ENCODE peak calls at places on chromosomes 4 and X, in four cellular contexts. One of them, this sample, is unnamed.

GRCh38 chr4:153211986-153212720 is 7.9 kb downstream of the TRIM2 start:
- DNase-seq in NCI-H1436: no peak
- DNase-seq in AG20443: no peak
- DNase-seq in iris pigment epithelial cell: peak
- DNase-seq in this sample: no peak

GRCh38 chrX:115065304-115065703 is 47.9 kb upstream of the IL13RA2 start:
- DNase-seq in NCI-H1436: no peak
- DNase-seq in AG20443: no peak
- DNase-seq in iris pigment epithelial cell: no peak
- DNase-seq in this sample: no peak

GRCh38 chr4:187795737-187796136 is 199.8 kb upstream of the ZFP42 start:
- DNase-seq in NCI-H1436: no peak
- DNase-seq in AG20443: no peak
- DNase-seq in iris pigment epithelial cell: no peak
- DNase-seq in this sample: no peak

GRCh38 chr4:113758361-113758760 is 3.2 kb downstream of the CAMK2D start:
- DNase-seq in NCI-H1436: no peak
- DNase-seq in AG20443: peak
- DNase-seq in iris pigment epithelial cell: peak
- DNase-seq in this sample: peak

GRCh38 chr4:110155632-110156031 is 42.8 kb downstream of the ELOVL6 start:
- DNase-seq in NCI-H1436: no peak
- DNase-seq in AG20443: no peak
- DNase-seq in iris pigment epithelial cell: peak
- DNase-seq in this sample: peak

GRCh38 chrX:140572724-140573123 is 67.9 kb upstream of the SOX3 start:
- DNase-seq in NCI-H1436: peak
- DNase-seq in AG20443: peak
- DNase-seq in iris pigment epithelial cell: peak
- DNase-seq in this sample: peak

GRCh38 chr4:24236532-24236931 is 346.7 kb upstream of the PPARGC1A start:
- DNase-seq in NCI-H1436: no peak
- DNase-seq in AG20443: no peak
- DNase-seq in iris pigment epithelial cell: no peak
- DNase-seq in this sample: no peak

GRCh38 chr4:165844151-165844550 is 28.9 kb upstream of the TLL1 start:
- DNase-seq in NCI-H1436: peak
- DNase-seq in AG20443: no peak
- DNase-seq in iris pigment epithelial cell: no peak
- DNase-seq in this sample: no peak

GRCh38 chrX:118497180-118497814 is 1.7 kb downstream of the DOCK11 start:
- DNase-seq in NCI-H1436: no peak
- DNase-seq in AG20443: no peak
- DNase-seq in iris pigment epithelial cell: no peak
- DNase-seq in this sample: no peak

GRCh38 chrX:28205126-28205525 is 223.9 kb upstream of the DCAF8L1 start:
- DNase-seq in NCI-H1436: no peak
- DNase-seq in AG20443: no peak
- DNase-seq in iris pigment epithelial cell: no peak
- DNase-seq in this sample: peak

GRCh38 chr4:75671802-75672421 is 1.3 kb downstream of the G3BP2 start:
- DNase-seq in NCI-H1436: no peak
- DNase-seq in AG20443: no peak
- DNase-seq in iris pigment epithelial cell: no peak
- DNase-seq in this sample: peak